ENCODE peak calls at places on chromosome 6, in eight cellular contexts. A is fibroblast of the aortic adventitia; E is NB4; K is BJ; I is CD8-positive, alpha-beta T cell; V is ELR; U is fibroblast of lung; B is HS-5. L is an unnamed sample.

GRCh38 chr6:43635387-43636311 is at the start of gene MAD2L1BP:
- DNase-seq in A (peak; percentile 60), E (peak; percentile 93), K (no peak), I (peak; percentile 86), V (peak; percentile 85), U (peak; percentile 63), B (no peak), L (peak; percentile 76)

GRCh38 chr6:37314803-37315515 is 38.8 kb upstream of the RNF8 start:
- DNase-seq in A (peak; percentile 46), E (peak; percentile 71), K (no peak), I (no peak), V (peak; percentile 47), U (peak; percentile 46), B (no peak), L (peak; percentile 38)

GRCh38 chr6:123036663-123037062 is 40.6 kb downstream of the CLVS2 start:
- DNase-seq in A (no peak), E (no peak), K (no peak), I (no peak), V (no peak), U (no peak), B (no peak), L (no peak)

GRCh38 chr6:167733740-167734661 is 92.7 kb upstream of the AFDN start:
- DNase-seq in A (peak; percentile 8), E (no peak), K (no peak), I (no peak), V (no peak), U (peak; percentile 3), B (no peak), L (no peak)

GRCh38 chr6:9025796-9026195 is 590.5 kb upstream of the SLC35B3 start:
- DNase-seq in A (no peak), E (no peak), K (peak; percentile 27), I (no peak), V (peak; percentile 15), U (no peak), B (no peak), L (no peak)

GRCh38 chr6:41531016-41531415 is 15.2 kb upstream of the FOXP4 start:
- DNase-seq in A (no peak), E (no peak), K (no peak), I (no peak), V (no peak), U (no peak), B (no peak), L (no peak)

GRCh38 chr6:131213501-131213990 is 78.3 kb downstream of the AKAP7 start:
- DNase-seq in A (peak; percentile 21), E (no peak), K (no peak), I (no peak), V (no peak), U (peak; percentile 36), B (no peak), L (no peak)

GRCh38 chr6:163237110-163237509 is 177.4 kb upstream of the QKI start:
- DNase-seq in A (no peak), E (no peak), K (no peak), I (no peak), V (no peak), U (no peak), B (no peak), L (no peak)

GRCh38 chr6:150142304-150142656 is 564 bp upstream of the PPP1R14C start:
- DNase-seq in A (peak; percentile 30), E (no peak), K (no peak), I (no peak), V (no peak), U (peak; percentile 50), B (peak; percentile 6), L (peak; percentile 96)

GRCh38 chr6:50689210-50689609 is 24.1 kb upstream of the TFAP2D start:
- DNase-seq in A (no peak), E (no peak), K (no peak), I (no peak), V (no peak), U (no peak), B (no peak), L (no peak)

GRCh38 chr6:35260642-35261570 is 1.4 kb downstream of the ZNF76 start:
- DNase-seq in A (peak; percentile 55), E (no peak), K (no peak), I (no peak), V (no peak), U (no peak), B (no peak), L (no peak)

GRCh38 chr6:145733770-145734169 is 1.6 kb downstream of the EPM2A start:
- DNase-seq in A (no peak), E (peak; percentile 55), K (no peak), I (no peak), V (peak; percentile 32), U (peak; percentile 31), B (no peak), L (peak; percentile 20)

GRCh38 chr6:17968081-17968518 is 19.3 kb downstream of the KIF13A start:
- DNase-seq in A (no peak), E (no peak), K (no peak), I (no peak), V (peak; percentile 75), U (peak; percentile 62), B (no peak), L (peak; percentile 70)

GRCh38 chr6:168015492-168016175 is 18.2 kb downstream of the KIF25 start:
- DNase-seq in A (no peak), E (no peak), K (no peak), I (no peak), V (no peak), U (no peak), B (no peak), L (no peak)

GRCh38 chr6:18795726-18796125 is 408.6 kb downstream of the RNF144B start:
- DNase-seq in A (no peak), E (no peak), K (no peak), I (no peak), V (no peak), U (no peak), B (no peak), L (no peak)

GRCh38 chr6:83470587-83470986 is 39.7 kb upstream of the ME1 start:
- DNase-seq in A (no peak), E (no peak), K (no peak), I (no peak), V (no peak), U (no peak), B (no peak), L (no peak)

GRCh38 chr6:28809947-28810654 is 113.7 kb downstream of the TRIM27 start:
- DNase-seq in A (no peak), E (peak; percentile 62), K (no peak), I (no peak), V (peak; percentile 50), U (no peak), B (no peak), L (no peak)

GRCh38 chr6:139250296-139251274 is 41.2 kb downstream of the TXLNB start:
- DNase-seq in A (peak; percentile 41), E (peak; percentile 78), K (no peak), I (peak; percentile 50), V (peak; percentile 63), U (peak; percentile 49), B (no peak), L (peak; percentile 52)

GRCh38 chr6:130365166-130366010 is 429 bp upstream of the TMEM200A start:
- DNase-seq in A (peak; percentile 75), E (no peak), K (no peak), I (peak; percentile 29), V (peak; percentile 88), U (peak; percentile 72), B (no peak), L (peak; percentile 45)

GRCh38 chr6:2956930-2957329 is 14.4 kb downstream of the SERPINB6 start:
- DNase-seq in A (no peak), E (no peak), K (no peak), I (no peak), V (no peak), U (peak; percentile 41), B (no peak), L (no peak)

GRCh38 chr6:63975685-63976084 is 340.1 kb downstream of the PHF3 start:
- DNase-seq in A (no peak), E (no peak), K (no peak), I (no peak), V (no peak), U (no peak), B (no peak), L (no peak)

GRCh38 chr6:166910601-166911000 is 45.7 kb downstream of the RNASET2 start:
- DNase-seq in A (no peak), E (no peak), K (no peak), I (no peak), V (peak; percentile 8), U (peak; percentile 64), B (no peak), L (no peak)

GRCh38 chr6:30743099-30744053 is 889 bp upstream of the FLOT1 start:
- DNase-seq in A (peak; percentile 45), E (peak; percentile 35), K (no peak), I (peak; percentile 40), V (peak; percentile 52), U (no peak), B (no peak), L (peak; percentile 67)

GRCh38 chr6:165060636-165061190 is 248.7 kb downstream of the C6orf118 start:
- DNase-seq in A (peak; percentile 16), E (no peak), K (peak; percentile 0), I (no peak), V (no peak), U (peak; percentile 55), B (no peak), L (no peak)

GRCh38 chr6:158660331-158660730 is 10.5 kb downstream of the SYTL3 start:
- DNase-seq in A (no peak), E (peak; percentile 58), K (no peak), I (peak; percentile 68), V (peak; percentile 54), U (no peak), B (no peak), L (peak; percentile 63)

GRCh38 chr6:125571207-125571740 is 178.2 kb upstream of the HEY2 start:
- DNase-seq in A (peak; percentile 62), E (no peak), K (no peak), I (no peak), V (no peak), U (peak; percentile 6), B (no peak), L (no peak)

GRCh38 chr6:38158762-38159350 is 339.3 kb downstream of the ZFAND3 start:
- DNase-seq in A (no peak), E (no peak), K (no peak), I (no peak), V (no peak), U (no peak), B (no peak), L (no peak)

GRCh38 chr6:47076422-47077344 is 34.6 kb upstream of the ADGRF1 start:
- DNase-seq in A (no peak), E (no peak), K (no peak), I (no peak), V (no peak), U (peak; percentile 40), B (no peak), L (peak; percentile 50)

GRCh38 chr6:100512203-100512862 is 47.6 kb upstream of the SIM1 start:
- DNase-seq in A (peak; percentile 23), E (no peak), K (no peak), I (no peak), V (peak; percentile 88), U (peak; percentile 85), B (peak; percentile 76), L (peak; percentile 41)

GRCh38 chr6:166751051-166751595 is 124.1 kb upstream of the RPS6KA2 start:
- DNase-seq in A (no peak), E (peak; percentile 96), K (no peak), I (no peak), V (no peak), U (peak; percentile 22), B (no peak), L (no peak)

GRCh38 chr6:142935553-142936517 is 9.1 kb downstream of the HIVEP2 start:
- DNase-seq in A (no peak), E (no peak), K (no peak), I (peak; percentile 45), V (no peak), U (no peak), B (no peak), L (peak; percentile 69)

GRCh38 chr6:157034433-157035230 is 257.5 kb downstream of the ARID1B start:
- DNase-seq in A (peak; percentile 82), E (peak; percentile 57), K (no peak), I (no peak), V (peak; percentile 79), U (peak; percentile 65), B (no peak), L (peak; percentile 67)

GRCh38 chr6:129131282-129131681 is 248.3 kb downstream of the LAMA2 start:
- DNase-seq in A (peak; percentile 16), E (no peak), K (no peak), I (no peak), V (no peak), U (no peak), B (no peak), L (no peak)

GRCh38 chr6:138105880-138106664 is 1.1 kb downstream of the PERP start:
- DNase-seq in A (peak; percentile 16), E (no peak), K (no peak), I (no peak), V (peak; percentile 34), U (no peak), B (no peak), L (peak; percentile 33)

L was measured in kidney tubule cell.